ENCODE peak calls at places on chromosomes 7 and 10, in eight cellular contexts. K, I, E, Z, S, Y, D and H are unnamed samples.

GRCh38 chr7:69095649-69096048 is 502.6 kb upstream of the AUTS2 start:
- DNase-seq in K (no peak), I (no peak), E (no peak), Z (no peak), S (no peak), Y (no peak), D (no peak), H (no peak)

GRCh38 chr7:74269757-74270277 is 15.6 kb upstream of the RFC2 start:
- DNase-seq in K (no peak), I (peak), E (peak), Z (peak), S (peak), Y (peak), D (peak), H (no peak)

GRCh38 chr7:7641129-7641663 is 644 bp downstream of the UMAD1 start:
- DNase-seq in K (no peak), I (no peak), E (peak), Z (peak), S (no peak), Y (no peak), D (peak), H (peak)

GRCh38 chr7:17580141-17580540 is 281.7 kb downstream of the AHR start:
- DNase-seq in K (no peak), I (no peak), E (no peak), Z (peak), S (no peak), Y (no peak), D (no peak), H (peak)

GRCh38 chr7:585229-585711 is 65.6 kb upstream of the PDGFA start:
- DNase-seq in K (no peak), I (no peak), E (no peak), Z (no peak), S (no peak), Y (no peak), D (no peak), H (no peak)

GRCh38 chr7:102004229-102004628 is 186.8 kb downstream of the CUX1 start:
- DNase-seq in K (no peak), I (no peak), E (no peak), Z (peak), S (no peak), Y (no peak), D (no peak), H (no peak)

GRCh38 chr10:3427316-3427715 is 254.7 kb upstream of the PITRM1 start:
- DNase-seq in K (no peak), I (no peak), E (peak), Z (peak), S (no peak), Y (no peak), D (no peak), H (peak)

GRCh38 chr7:87875151-87876039 is 765 bp downstream of the SLC25A40 start:
- DNase-seq in K (no peak), I (no peak), E (peak), Z (no peak), S (peak), Y (no peak), D (no peak), H (peak)

GRCh38 chr10:13613519-13613918 is 26.8 kb downstream of the PRPF18 start:
- DNase-seq in K (no peak), I (no peak), E (no peak), Z (peak), S (no peak), Y (no peak), D (peak), H (peak)

GRCh38 chr7:149002604-149003003 is 25.7 kb downstream of the PDIA4 start:
- DNase-seq in K (no peak), I (no peak), E (no peak), Z (no peak), S (no peak), Y (no peak), D (no peak), H (no peak)

GRCh38 chr7:95027181-95027872 is 119.9 kb downstream of the PPP1R9A start:
- DNase-seq in K (no peak), I (no peak), E (peak), Z (no peak), S (no peak), Y (no peak), D (no peak), H (no peak)

GRCh38 chr7:29955799-29956476 is 33.7 kb downstream of the SCRN1 start:
- DNase-seq in K (peak), I (no peak), E (no peak), Z (no peak), S (peak), Y (no peak), D (no peak), H (no peak)

GRCh38 chr7:37100735-37101331 is 347.8 kb downstream of the ELMO1 start:
- DNase-seq in K (no peak), I (no peak), E (no peak), Z (no peak), S (no peak), Y (no peak), D (no peak), H (no peak)

GRCh38 chr7:30989008-30989823 is 25.5 kb downstream of the GHRHR start:
- DNase-seq in K (no peak), I (no peak), E (no peak), Z (no peak), S (no peak), Y (no peak), D (no peak), H (no peak)

GRCh38 chr7:81155654-81156373 is 237.0 kb upstream of the SEMA3C start:
- DNase-seq in K (no peak), I (no peak), E (no peak), Z (no peak), S (no peak), Y (no peak), D (peak), H (no peak)

GRCh38 chr7:136133491-136133990 is 156.4 kb upstream of the MTPN start:
- DNase-seq in K (no peak), I (no peak), E (no peak), Z (peak), S (no peak), Y (no peak), D (no peak), H (no peak)

GRCh38 chr7:15687645-15688025 is 1.2 kb upstream of the MEOX2 start:
- DNase-seq in K (no peak), I (no peak), E (no peak), Z (peak), S (no peak), Y (no peak), D (no peak), H (peak)

GRCh38 chr10:105797234-105797890 is 1156.3 kb downstream of the SORCS3 start:
- DNase-seq in K (no peak), I (peak), E (no peak), Z (peak), S (no peak), Y (no peak), D (peak), H (no peak)

GRCh38 chr10:44752451-44753441 is 158.4 kb upstream of the TMEM72 start:
- DNase-seq in K (no peak), I (peak), E (no peak), Z (peak), S (no peak), Y (no peak), D (no peak), H (peak)

GRCh38 chr7:151157645-151158329 is 9.7 kb downstream of the GBX1 start:
- DNase-seq in K (no peak), I (no peak), E (no peak), Z (no peak), S (no peak), Y (no peak), D (no peak), H (peak)

GRCh38 chr10:77289027-77289501 is 348.5 kb downstream of the KCNMA1 start:
- DNase-seq in K (no peak), I (no peak), E (no peak), Z (no peak), S (no peak), Y (no peak), D (no peak), H (no peak)

GRCh38 chr10:104329754-104330153 is 8.5 kb downstream of the ITPRIP start:
- DNase-seq in K (no peak), I (no peak), E (no peak), Z (peak), S (no peak), Y (no peak), D (no peak), H (peak)

GRCh38 chr7:12090757-12091134 is 120.3 kb upstream of the TMEM106B start:
- DNase-seq in K (no peak), I (no peak), E (no peak), Z (no peak), S (no peak), Y (no peak), D (no peak), H (no peak)

GRCh38 chr10:25017247-25017590 is 807 bp downstream of the THNSL1 start:
- DNase-seq in K (no peak), I (peak), E (peak), Z (no peak), S (no peak), Y (no peak), D (peak), H (peak)

GRCh38 chr7:4699897-4700296 is 17.8 kb downstream of the FOXK1 start:
- DNase-seq in K (no peak), I (no peak), E (no peak), Z (no peak), S (no peak), Y (no peak), D (no peak), H (no peak)

GRCh38 chr7:33639552-33640197 is 265.7 kb upstream of the BMPER start:
- DNase-seq in K (no peak), I (no peak), E (no peak), Z (no peak), S (no peak), Y (no peak), D (no peak), H (peak)